ENCODE peak calls at places on chromosomes 13 and 19, in eight cellular contexts. C is endothelial cell of umbilical vein, W is GM23338, D is T1000, Z is ELR, J is dorsolateral prefrontal cortex, B is occipital lobe, E is left lung. V is an unnamed sample.

GRCh38 chr19:17385878-17386611 is 8.0 kb downstream of the CCDC194 start:
- DNase-seq in C (peak; percentile 64), J (peak; percentile 44), B (no peak), W (peak; percentile 92), D (no peak), E (peak; percentile 58), Z (peak; percentile 64), V (peak; percentile 81)

GRCh38 chr13:72125561-72125960 is 258.6 kb upstream of the DACH1 start:
- DNase-seq in J (no peak), C (no peak), D (no peak), Z (peak; percentile 49), E (no peak), W (no peak), B (no peak), V (no peak)

GRCh38 chr13:112624040-112624439 is 36.1 kb upstream of the TUBGCP3 start:
- DNase-seq in C (no peak), B (no peak), D (no peak), W (no peak), J (no peak), E (no peak), Z (no peak), V (no peak)

GRCh38 chr19:49855277-49855675 is 4.3 kb downstream of the PTOV1 start:
- DNase-seq in D (no peak), J (no peak), Z (no peak), C (no peak), E (no peak), B (no peak), W (no peak), V (no peak)

GRCh38 chr13:57832187-57832586 is 200.6 kb downstream of the PCDH17 start:
- DNase-seq in E (no peak), W (no peak), C (no peak), J (no peak), D (no peak), Z (no peak), B (no peak), V (no peak)

GRCh38 chr13:103078145-103078544 is 11.9 kb upstream of the SLC10A2 start:
- DNase-seq in W (no peak), D (no peak), J (no peak), C (no peak), Z (no peak), E (no peak), B (no peak), V (no peak)

GRCh38 chr13:38703255-38703654 is 16.4 kb downstream of the FREM2 start:
- DNase-seq in D (no peak), B (no peak), E (no peak), C (no peak), W (no peak), J (no peak), Z (no peak), V (no peak)

GRCh38 chr13:39900106-39900750 is 244.8 kb downstream of the COG6 start:
- DNase-seq in W (no peak), J (no peak), C (peak; percentile 93), E (no peak), B (no peak), Z (no peak), D (no peak), V (no peak)

GRCh38 chr19:12098040-12098439 is 33.5 kb downstream of the ZNF844 start:
- DNase-seq in W (no peak), E (no peak), J (no peak), B (no peak), C (no peak), Z (no peak), D (no peak), V (no peak)

GRCh38 chr13:44151474-44151873 is 222.2 kb upstream of the SERP2 start:
- DNase-seq in J (no peak), Z (no peak), W (no peak), E (no peak), C (no peak), B (no peak), D (no peak), V (no peak)

GRCh38 chr19:38037151-38037611 is 130.2 kb downstream of the SIPA1L3 start:
- DNase-seq in E (no peak), J (no peak), Z (no peak), W (peak; percentile 27), D (no peak), C (no peak), B (no peak), V (no peak)

GRCh38 chr13:77810430-77810829 is 108.2 kb downstream of the EDNRB start:
- DNase-seq in C (peak; percentile 45), W (peak; percentile 50), D (no peak), Z (peak; percentile 51), B (no peak), J (no peak), E (no peak), V (peak; percentile 31)

GRCh38 chr19:18846862-18847515 is 15.2 kb downstream of the UPF1 start:
- DNase-seq in J (peak; percentile 77), W (peak; percentile 92), E (peak; percentile 81), C (peak; percentile 70), B (peak; percentile 68), D (peak; percentile 53), Z (peak; percentile 82), V (peak; percentile 90)

GRCh38 chr19:42176990-42177685 is 40.3 kb downstream of the DEDD2 start:
- DNase-seq in D (peak; percentile 63), E (peak; percentile 71), W (peak; percentile 90), J (peak; percentile 82), C (peak; percentile 60), B (peak; percentile 80), Z (peak; percentile 86), V (peak; percentile 84)

GRCh38 chr19:5987077-5987818 is 9.3 kb upstream of the RANBP3 start:
- DNase-seq in J (peak; percentile 73), W (peak; percentile 94), D (peak; percentile 54), C (peak; percentile 86), E (peak; percentile 74), B (peak; percentile 52), Z (peak; percentile 83), V (peak; percentile 85)

GRCh38 chr19:7901337-7901736 is 2.3 kb upstream of the MAP2K7 start:
- DNase-seq in C (no peak), B (no peak), Z (no peak), W (no peak), E (no peak), D (no peak), J (no peak), V (no peak)

GRCh38 chr13:43021926-43022670 is 1.3 kb upstream of the DNAJC15 start:
- DNase-seq in W (no peak), C (no peak), D (no peak), Z (no peak), J (no peak), E (no peak), B (no peak), V (no peak)

GRCh38 chr13:113998781-113999617 is 25.1 kb upstream of the C13orf46 start:
- DNase-seq in B (no peak), D (no peak), E (no peak), Z (no peak), C (no peak), J (no peak), W (no peak), V (peak; percentile 8)

GRCh38 chr19:4586691-4587090 is 27.2 kb upstream of the SEMA6B start:
- DNase-seq in D (no peak), J (no peak), C (no peak), Z (no peak), E (no peak), B (no peak), W (peak; percentile 53), V (no peak)

GRCh38 chr19:47445527-47445926 is 26.2 kb downstream of the SLC8A2 start:
- DNase-seq in B (no peak), J (no peak), C (no peak), E (no peak), D (no peak), W (no peak), Z (no peak), V (no peak)

GRCh38 chr19:11481777-11482383 is 1.0 kb upstream of the ELAVL3 start:
- DNase-seq in J (peak; percentile 99), W (peak; percentile 95), Z (peak; percentile 59), E (peak; percentile 65), B (peak; percentile 98), C (peak; percentile 81), D (peak; percentile 87), V (peak; percentile 88)

GRCh38 chr19:5434970-5435641 is 20.1 kb upstream of the ZNRF4 start:
- DNase-seq in Z (peak; percentile 95), D (no peak), B (peak; percentile 55), J (peak; percentile 69), E (peak; percentile 46), W (no peak), C (no peak), V (no peak)

GRCh38 chr13:93862259-93862658 is 617.2 kb downstream of the DCT start:
- DNase-seq in Z (no peak), D (no peak), C (no peak), E (no peak), B (no peak), W (no peak), J (no peak), V (no peak)

GRCh38 chr19:50835785-50836542 is 2.6 kb upstream of the KLK15 start:
- DNase-seq in Z (peak; percentile 61), J (peak; percentile 42), W (peak; percentile 83), D (no peak), B (peak; percentile 44), E (peak; percentile 61), C (peak; percentile 72), V (peak; percentile 96)

GRCh38 chr13:50713849-50714248 is 129.6 kb downstream of the DLEU7 start:
- DNase-seq in J (no peak), C (no peak), B (no peak), E (no peak), Z (peak; percentile 82), W (no peak), D (no peak), V (no peak)

GRCh38 chr13:106350208-106350607 is 185.3 kb downstream of the EFNB2 start:
- DNase-seq in B (no peak), C (no peak), Z (no peak), J (no peak), D (no peak), W (peak; percentile 22), E (peak; percentile 40), V (no peak)

GRCh38 chr19:44202470-44202869 is 9.9 kb upstream of the ZNF227 start:
- DNase-seq in Z (peak; percentile 5), E (no peak), D (no peak), B (no peak), W (no peak), J (no peak), C (no peak), V (no peak)

GRCh38 chr19:48997972-48998371 is 4.3 kb downstream of the RUVBL2 start:
- DNase-seq in E (no peak), W (peak; percentile 95), J (no peak), C (peak; percentile 47), Z (peak; percentile 83), B (no peak), D (no peak), V (peak; percentile 73)

GRCh38 chr19:45446295-45446694 is 21.5 kb upstream of the FOSB start:
- DNase-seq in D (no peak), J (no peak), E (no peak), C (peak; percentile 47), W (peak; percentile 71), Z (peak; percentile 65), B (no peak), V (peak; percentile 12)

GRCh38 chr13:30504081-30504480 is 38.3 kb upstream of the HMGB1 start:
- DNase-seq in J (no peak), B (no peak), W (no peak), C (no peak), E (no peak), Z (no peak), D (no peak), V (no peak)

GRCh38 chr19:36047835-36048234 is 6.2 kb downstream of the THAP8 start:
- DNase-seq in W (no peak), J (no peak), Z (no peak), D (no peak), C (no peak), B (no peak), E (no peak), V (no peak)

GRCh38 chr13:110445722-110446569 is 115.6 kb downstream of the RAB20 start:
- DNase-seq in B (no peak), D (no peak), W (no peak), C (no peak), J (no peak), Z (peak; percentile 84), E (no peak), V (no peak)

GRCh38 chr19:34662919-34663318 is 14.0 kb downstream of the SCGB2B2 start:
- DNase-seq in W (peak; percentile 90), J (no peak), C (peak; percentile 29), Z (peak; percentile 53), B (no peak), E (no peak), D (no peak), V (peak; percentile 35)

GRCh38 chr13:96052655-96053002 is 572 bp downstream of the UGGT2 start:
- DNase-seq in B (no peak), Z (peak; percentile 77), W (peak; percentile 44), E (no peak), D (no peak), J (no peak), C (peak; percentile 58), V (peak; percentile 35)